ENCODE peak calls at places on chromosome 17, in six cellular contexts. Q, V, S, I, O and W are unnamed samples.

GRCh38 chr17:60601443-60602384 is 1.7 kb downstream of the PPM1D start:
- DNase-seq in Q (no peak), V (no peak), S (peak), I (peak), O (peak), W (no peak)

GRCh38 chr17:82376042-82376730 is 4.6 kb downstream of the UTS2R start:
- DNase-seq in Q (no peak), V (no peak), S (no peak), I (no peak), O (peak), W (no peak)

GRCh38 chr17:43994272-43995149 is 9.9 kb upstream of the NAGS start:
- DNase-seq in Q (peak), V (no peak), S (peak), I (no peak), O (peak), W (peak)

GRCh38 chr17:77160032-77160876 is 19.5 kb downstream of the SEC14L1 start:
- DNase-seq in Q (no peak), V (no peak), S (no peak), I (no peak), O (peak), W (no peak)

GRCh38 chr17:45050680-45051059 is 762 bp downstream of the DCAKD start:
- DNase-seq in Q (no peak), V (no peak), S (peak), I (no peak), O (peak), W (no peak)

GRCh38 chr17:55466671-55467070 is 44.6 kb downstream of the SMIM36 start:
- DNase-seq in Q (no peak), V (peak), S (no peak), I (peak), O (no peak), W (no peak)

GRCh38 chr17:7833011-7833794 is 814 bp upstream of the KDM6B start:
- DNase-seq in Q (no peak), V (no peak), S (no peak), I (no peak), O (no peak), W (no peak)

GRCh38 chr17:64016248-64016784 is 4.1 kb downstream of the ICAM2 start:
- DNase-seq in Q (no peak), V (no peak), S (no peak), I (no peak), O (no peak), W (no peak)

GRCh38 chr17:73707358-73707757 is 63.1 kb upstream of the SDK2 start:
- DNase-seq in Q (no peak), V (no peak), S (no peak), I (no peak), O (no peak), W (no peak)

GRCh38 chr17:75405365-75406221 is at the start of gene GRB2:
- DNase-seq in Q (peak), V (peak), S (peak), I (peak), O (peak), W (peak)

GRCh38 chr17:75404739-75405364 is 626 bp downstream of the GRB2 start:
- DNase-seq in Q (no peak), V (no peak), S (peak), I (no peak), O (no peak), W (no peak)

GRCh38 chr17:75404223-75404738 is 1.2 kb downstream of the GRB2 start:
- DNase-seq in Q (no peak), V (no peak), S (peak), I (no peak), O (peak), W (no peak)

GRCh38 chr17:75407655-75408352 is 2.3 kb upstream of the GRB2 start:
- DNase-seq in Q (no peak), V (no peak), S (no peak), I (no peak), O (no peak), W (no peak)

GRCh38 chr17:75406222-75406615 is 741 bp upstream of the GRB2 start:
- DNase-seq in Q (no peak), V (no peak), S (no peak), I (no peak), O (no peak), W (no peak)
- TF ChIP-seq TAF1 in Q (no peak), V (no peak), S (no peak), I (no peak), O (no peak), W (no peak)

GRCh38 chr17:65776890-65777289 is 215.4 kb upstream of the AXIN2 start:
- DNase-seq in Q (no peak), V (no peak), S (no peak), I (no peak), O (no peak), W (no peak)
- TF ChIP-seq POLR2A in Q (no peak), V (no peak), S (no peak), I (no peak), O (no peak), W (no peak)

DNA sequence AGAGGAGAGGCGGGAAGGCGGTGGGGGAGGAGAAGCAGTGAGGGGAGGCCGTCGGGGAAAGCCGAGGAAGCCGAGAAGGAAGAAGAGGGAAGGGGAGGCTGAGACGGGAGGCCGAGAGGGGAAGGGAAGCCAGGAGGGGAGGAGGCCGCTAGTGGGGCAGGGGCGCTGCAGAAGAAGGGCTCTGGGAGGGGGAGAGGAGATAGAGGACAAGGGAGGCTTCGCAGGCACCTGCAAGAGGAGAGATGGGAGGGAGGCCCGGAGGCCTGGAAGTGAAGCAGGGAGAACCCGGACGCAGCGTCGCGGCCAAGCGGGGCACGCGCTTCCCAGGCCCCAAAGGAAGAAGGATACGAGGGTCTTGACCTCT is 2.3 kb downstream of the C17orf58 start:
- DNase-seq in Q (no peak), V (no peak), S (peak), I (no peak), O (peak), W (peak)
- TF ChIP-seq POLR2AphosphoS5 in Q (no peak), V (no peak), S (no peak), I (no peak), O (no peak), W (no peak)

GRCh38 chr17:36629252-36629847 is 28.0 kb downstream of the MRM1 start:
- DNase-seq in Q (peak), V (peak), S (peak), I (peak), O (peak), W (peak)
- TF ChIP-seq TAF1 in Q (no peak), V (no peak), S (no peak), I (no peak), O (no peak), W (no peak)

GRCh38 chr17:17693955-17694228 is 12.6 kb downstream of the RAI1 start:
- DNase-seq in Q (no peak), V (no peak), S (no peak), I (no peak), O (no peak), W (no peak)

GRCh38 chr17:17694229-17695081 is 13.2 kb downstream of the RAI1 start:
- DNase-seq in Q (peak), V (no peak), S (peak), I (no peak), O (peak), W (peak)

GRCh38 chr17:17692353-17693252 is 11.3 kb downstream of the RAI1 start:
- DNase-seq in Q (no peak), V (no peak), S (no peak), I (no peak), O (peak), W (no peak)

GRCh38 chr17:17691468-17692263 is 10.4 kb downstream of the RAI1 start:
- DNase-seq in Q (no peak), V (no peak), S (no peak), I (peak), O (no peak), W (no peak)

GRCh38 chr17:17693253-17693954 is 12.1 kb downstream of the RAI1 start:
- DNase-seq in Q (no peak), V (no peak), S (no peak), I (no peak), O (peak), W (no peak)
- TF ChIP-seq POLR2A in Q (no peak), V (no peak), S (no peak), I (no peak), O (peak), W (peak)